ENCODE peak calls at places on chromosomes 6 and 20, in ten cellular contexts. Y is neuronal stem cell, L is foreskin fibroblast, S is RWPE2, H is choroid plexus epithelial cell, N is mucosa of descending colon, B is tibial artery, I is testis, D is AG04450, G is heart left ventricle. Q is an unnamed sample.

GRCh38 chr6:16903470-16903869 is 142.2 kb upstream of the ATXN1 start:
- DNase-seq in G (no peak), L (peak; percentile 51), S (no peak), Y (no peak), N (no peak), B (no peak), D (peak; percentile 34), H (peak; percentile 66), I (no peak), Q (peak; percentile 46)

GRCh38 chr6:7108964-7109836 is 1.4 kb downstream of the RREB1 start:
- DNase-seq in B (peak; percentile 81), N (peak; percentile 73), H (peak; percentile 89), Y (no peak), S (no peak), L (peak; percentile 67), G (peak; percentile 64), D (peak; percentile 46), I (peak; percentile 82), Q (peak; percentile 85)

GRCh38 chr6:30542404-30542725 is 13.9 kb downstream of the GNL1 start:
- DNase-seq in G (no peak), L (no peak), B (no peak), Y (no peak), H (no peak), I (no peak), S (no peak), D (no peak), N (no peak), Q (no peak)

GRCh38 chr20:50113420-50114224 is 672 bp upstream of the UBE2V1 start:
- DNase-seq in S (peak; percentile 43), I (no peak), L (no peak), H (no peak), D (no peak), G (no peak), N (no peak), Y (no peak), B (no peak), Q (no peak)

GRCh38 chr20:18992418-18992817 is 178.8 kb downstream of the SCP2D1 start:
- DNase-seq in H (no peak), I (no peak), L (no peak), N (no peak), S (no peak), Y (no peak), G (no peak), B (no peak), D (no peak), Q (no peak)

GRCh38 chr6:17879224-17879623 is 108.2 kb downstream of the KIF13A start:
- DNase-seq in G (no peak), B (no peak), S (no peak), Y (no peak), D (no peak), N (no peak), I (no peak), H (peak; percentile 34), L (no peak), Q (no peak)

GRCh38 chr6:142696689-142697088 is 248.3 kb downstream of the HIVEP2 start:
- DNase-seq in H (no peak), Y (no peak), G (no peak), S (no peak), L (peak; percentile 12), N (peak; percentile 76), B (peak; percentile 77), I (no peak), D (no peak), Q (peak; percentile 48)

GRCh38 chr6:30323806-30324205 is 2.9 kb upstream of the TRIM39 start:
- DNase-seq in S (no peak), N (no peak), B (no peak), Y (no peak), D (no peak), H (no peak), G (no peak), I (no peak), L (no peak), Q (no peak)

DNA sequence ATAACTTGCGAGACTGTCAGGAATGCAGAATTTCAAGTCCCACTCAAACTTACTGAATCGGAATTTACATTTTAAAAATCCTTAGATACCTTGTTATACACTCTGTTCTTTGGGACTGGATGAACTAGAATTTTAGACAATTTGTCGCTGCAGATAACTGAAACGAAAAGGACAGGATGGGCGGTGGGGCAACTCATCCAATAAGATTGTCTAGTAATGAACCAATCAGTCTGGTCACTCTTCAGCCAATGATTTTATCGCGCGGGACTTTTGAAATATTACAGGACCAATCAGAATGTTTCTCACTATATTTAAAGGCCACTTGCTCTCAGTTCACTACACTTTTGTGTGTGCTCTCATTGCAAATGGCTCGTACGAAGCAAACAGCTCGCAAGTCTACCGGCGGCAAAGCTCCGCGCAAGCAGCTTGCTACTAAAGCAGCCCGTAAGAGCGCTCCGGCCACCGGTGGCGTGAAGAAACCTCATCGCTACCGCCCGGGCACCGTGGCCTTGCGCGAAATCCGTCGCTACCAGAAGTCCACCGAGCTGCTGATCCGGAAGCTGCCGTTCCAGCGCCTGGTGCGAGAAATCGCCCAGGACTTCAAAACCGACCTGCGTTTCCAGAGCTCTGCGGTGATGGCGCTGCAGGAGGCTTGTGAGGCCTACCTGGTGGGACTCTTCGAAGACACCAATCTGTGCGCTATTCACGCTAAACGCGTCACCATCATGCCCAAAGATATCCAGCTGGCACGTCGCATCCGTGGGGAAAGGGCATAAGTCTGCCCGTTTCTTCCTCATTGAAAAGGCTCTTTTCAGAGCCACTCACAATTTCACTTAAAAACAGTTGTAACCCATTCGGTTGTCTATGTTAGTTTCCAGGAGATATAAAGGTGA is 41.9 kb upstream of the HFE start:
- DNase-seq in H (peak; percentile 96), I (peak; percentile 94), N (peak; percentile 81), S (no peak), B (peak; percentile 86), D (peak; percentile 82), Y (peak; percentile 80), L (peak; percentile 89), G (peak; percentile 86), Q (peak; percentile 81)
- H3K4me3 ChIP-seq in H (peak overlapping the region; percentile 66), I (peak overlapping the region; percentile 60), N (peak overlapping the region; percentile 6), S (peak overlapping the region; percentile 40), B (peak overlapping the region; percentile 73), D (peak overlapping the region; percentile 66), Y (peak overlapping the region; percentile 88), L (peak overlapping the region; percentile 49), G (peak overlapping the region; percentile 62), Q (peak overlapping the region; percentile 53)

DNA sequence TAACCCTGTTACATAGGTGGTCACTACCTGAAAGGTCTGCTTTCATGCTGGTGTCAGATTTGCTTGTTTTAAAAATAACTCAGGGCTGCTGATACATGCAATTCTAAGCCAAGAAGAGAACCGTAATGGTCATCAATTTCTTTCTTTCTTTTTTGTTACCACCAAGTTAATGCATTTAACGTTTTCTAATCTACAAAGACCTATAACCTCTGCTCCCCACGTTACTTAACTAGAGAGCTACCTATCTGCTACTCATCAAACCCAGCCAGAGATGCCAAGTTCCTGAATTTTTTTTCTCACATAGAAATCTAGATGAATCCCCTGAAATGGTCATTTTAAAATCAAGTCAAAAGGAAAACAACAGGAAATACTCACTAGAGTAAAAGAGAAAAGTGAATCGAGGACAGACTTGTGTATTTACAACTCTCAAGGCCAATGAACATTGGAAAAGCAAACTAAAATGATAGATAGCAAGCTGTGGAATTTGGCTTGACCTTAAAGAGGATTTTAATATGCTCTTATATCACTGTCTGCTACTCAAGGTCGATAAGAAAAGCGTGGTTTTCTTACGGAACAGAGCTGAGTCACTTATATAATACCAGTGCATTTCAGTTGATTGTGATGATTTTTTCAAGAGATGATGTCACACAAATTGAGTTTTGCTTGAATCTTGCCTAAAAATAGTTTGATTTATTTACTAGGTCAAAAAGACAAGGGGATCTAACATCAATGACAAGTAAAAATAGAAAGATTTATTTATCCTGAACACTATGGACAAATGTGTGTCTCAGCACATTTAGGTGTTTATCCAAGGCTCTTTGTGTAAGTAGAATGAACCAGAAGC is 67.9 kb downstream of the SGK1 start:
- DNase-seq in S (no peak), B (no peak), L (no peak), I (no peak), H (peak; percentile 65), D (no peak), G (no peak), Y (no peak), N (no peak), Q (no peak)
- H3K4me3 ChIP-seq in S (no peak overlapping the region), B (no peak overlapping the region), L (no peak overlapping the region), I (no peak overlapping the region), H (no peak overlapping the region), D (no peak overlapping the region), G (no peak overlapping the region), Y (no peak overlapping the region), N (no peak overlapping the region), Q (no peak overlapping the region)

GRCh38 chr6:10837692-10837996 is 695 bp downstream of the MAK start:
- DNase-seq in L (no peak), N (no peak), S (no peak), B (no peak), H (peak; percentile 4), D (no peak), Y (no peak), G (no peak), I (peak; percentile 20), Q (peak; percentile 23)

GRCh38 chr6:10834823-10835222 is 3.5 kb downstream of the MAK start:
- DNase-seq in S (no peak), Y (no peak), G (no peak), I (no peak), N (no peak), B (no peak), D (no peak), H (no peak), L (no peak), Q (no peak)

GRCh38 chr6:10837009-10837691 is 1.2 kb downstream of the MAK start:
- DNase-seq in B (no peak), L (peak; percentile 9), G (peak; percentile 28), N (no peak), I (peak; percentile 36), S (no peak), D (no peak), Y (peak; percentile 62), H (peak; percentile 6), Q (peak; percentile 58)

GRCh38 chr6:10837997-10838793 is at the start of gene MAK:
- DNase-seq in H (peak; percentile 83), B (peak; percentile 86), I (peak; percentile 91), Y (peak; percentile 94), L (peak; percentile 69), N (peak; percentile 90), S (peak; percentile 92), D (peak; percentile 24), G (peak; percentile 83), Q (peak; percentile 86)

DNA sequence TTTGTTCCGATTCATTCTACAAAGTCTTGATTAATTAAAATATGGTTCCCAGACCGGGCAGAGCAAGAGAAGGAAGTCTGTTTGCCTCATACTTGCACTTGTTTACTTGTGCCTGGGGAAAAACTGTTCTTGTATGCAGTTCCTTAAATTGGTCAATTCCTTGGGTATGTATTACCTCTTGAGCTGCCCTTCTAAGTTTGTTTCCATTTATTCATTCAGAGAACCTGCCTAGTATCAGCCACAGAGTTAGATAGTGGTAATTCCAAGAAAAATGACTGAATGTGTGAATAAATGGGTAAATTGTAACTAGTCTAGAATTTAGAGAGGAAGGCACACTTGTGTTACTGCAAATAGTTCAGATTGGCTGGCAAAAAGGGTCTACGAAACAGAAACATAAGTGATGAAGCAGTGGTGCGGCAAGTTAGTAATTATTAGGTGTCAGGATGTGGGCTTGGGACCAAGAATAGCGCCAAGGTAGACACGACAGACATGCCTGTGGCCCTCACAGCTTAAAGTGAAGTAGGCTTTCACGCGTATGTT is 525 bp upstream of the MAK start:
- DNase-seq in L (no peak), I (no peak), B (no peak), H (no peak), S (no peak), Y (no peak), G (no peak), N (no peak), D (no peak), Q (no peak)
- H3K4me3 ChIP-seq in L (peak overlapping the region; percentile 60), I (peak overlapping the region; percentile 74), B (peak overlapping the region; percentile 68), H (peak overlapping the region; percentile 73), S (peak overlapping the region; percentile 43), Y (no peak overlapping the region), G (peak overlapping the region; percentile 72), N (no peak overlapping the region), D (peak overlapping the region; percentile 66), Q (peak overlapping the region; percentile 59)

GRCh38 chr20:59994697-59995122 is 36.5 kb downstream of the CDH26 start:
- DNase-seq in B (no peak), N (no peak), D (no peak), G (peak; percentile 35), Y (peak; percentile 12), L (no peak), S (peak; percentile 99), H (peak; percentile 2), I (peak; percentile 49), Q (peak; percentile 58)
- H3K4me3 ChIP-seq in B (no peak overlapping the region), N (no peak overlapping the region), D (no peak overlapping the region), G (peak overlapping the region; percentile 28), Y (no peak overlapping the region), L (no peak overlapping the region), S (no peak overlapping the region), H (no peak overlapping the region), I (no peak overlapping the region), Q (no peak overlapping the region)